ENCODE peak calls at places on chromosomes 11 and 22, in nine cellular contexts. One of them, this sample, is unnamed.

GRCh38 chr22:39519681-39520053 is 695 bp upstream of the ATF4 start:
- DNase-seq in stimulated activated CD8-positive, alpha-beta memory T cell treated with anti-CD3 and anti-CD28 coated beads, Interleukin-15, amount 100 ng/mL, for 24 hours: no peak
- DNase-seq in T-helper 2 cell: no peak
- DNase-seq in iPS-NIHi11: peak; percentile 67
- DNase-seq in pancreas: no peak
- DNase-seq in activated CD4-positive, CD25-positive, alpha-beta regulatory T cell treated with anti-CD3 and anti-CD28 coated beads, Interleukin-2, amount 50 U/mL, for 72 hours: no peak
- DNase-seq in fibroblast of mammary gland: no peak
- DNase-seq in SK-N-SH: peak; percentile 60
- DNase-seq in H54: no peak
- DNase-seq in this sample: no peak

GRCh38 chr22:27255580-27255979 is 546.0 kb downstream of the MN1 start:
- DNase-seq in pancreas: no peak
- DNase-seq in activated CD4-positive, CD25-positive, alpha-beta regulatory T cell treated with anti-CD3 and anti-CD28 coated beads, Interleukin-2, amount 50 U/mL, for 72 hours: no peak
- DNase-seq in iPS-NIHi11: no peak
- DNase-seq in H54: no peak
- DNase-seq in fibroblast of mammary gland: no peak
- DNase-seq in stimulated activated CD8-positive, alpha-beta memory T cell treated with anti-CD3 and anti-CD28 coated beads, Interleukin-15, amount 100 ng/mL, for 24 hours: no peak
- DNase-seq in SK-N-SH: no peak
- DNase-seq in T-helper 2 cell: no peak
- DNase-seq in this sample: no peak

GRCh38 chr22:37187891-37188761 is at the start of gene C1QTNF6:
- DNase-seq in stimulated activated CD8-positive, alpha-beta memory T cell treated with anti-CD3 and anti-CD28 coated beads, Interleukin-15, amount 100 ng/mL, for 24 hours: no peak
- DNase-seq in SK-N-SH: peak; percentile 77
- DNase-seq in H54: no peak
- DNase-seq in activated CD4-positive, CD25-positive, alpha-beta regulatory T cell treated with anti-CD3 and anti-CD28 coated beads, Interleukin-2, amount 50 U/mL, for 72 hours: no peak
- DNase-seq in pancreas: peak; percentile 51
- DNase-seq in T-helper 2 cell: no peak
- DNase-seq in fibroblast of mammary gland: peak; percentile 35
- DNase-seq in iPS-NIHi11: no peak
- DNase-seq in this sample: no peak

GRCh38 chr11:10550503-10550902 is 9.5 kb upstream of the RNF141 start:
- DNase-seq in T-helper 2 cell: no peak
- DNase-seq in H54: no peak
- DNase-seq in iPS-NIHi11: no peak
- DNase-seq in stimulated activated CD8-positive, alpha-beta memory T cell treated with anti-CD3 and anti-CD28 coated beads, Interleukin-15, amount 100 ng/mL, for 24 hours: no peak
- DNase-seq in SK-N-SH: no peak
- DNase-seq in fibroblast of mammary gland: peak; percentile 68
- DNase-seq in pancreas: no peak
- DNase-seq in activated CD4-positive, CD25-positive, alpha-beta regulatory T cell treated with anti-CD3 and anti-CD28 coated beads, Interleukin-2, amount 50 U/mL, for 72 hours: no peak
- DNase-seq in this sample: no peak

GRCh38 chr11:120579601-120580000 is 68.1 kb downstream of the GRIK4 start:
- DNase-seq in fibroblast of mammary gland: no peak
- DNase-seq in pancreas: no peak
- DNase-seq in activated CD4-positive, CD25-positive, alpha-beta regulatory T cell treated with anti-CD3 and anti-CD28 coated beads, Interleukin-2, amount 50 U/mL, for 72 hours: no peak
- DNase-seq in SK-N-SH: no peak
- DNase-seq in H54: no peak
- DNase-seq in stimulated activated CD8-positive, alpha-beta memory T cell treated with anti-CD3 and anti-CD28 coated beads, Interleukin-15, amount 100 ng/mL, for 24 hours: no peak
- DNase-seq in T-helper 2 cell: no peak
- DNase-seq in iPS-NIHi11: no peak
- DNase-seq in this sample: no peak

GRCh38 chr11:116513894-116514293 is 258.9 kb downstream of the BUD13 start:
- DNase-seq in pancreas: no peak
- DNase-seq in T-helper 2 cell: no peak
- DNase-seq in SK-N-SH: no peak
- DNase-seq in stimulated activated CD8-positive, alpha-beta memory T cell treated with anti-CD3 and anti-CD28 coated beads, Interleukin-15, amount 100 ng/mL, for 24 hours: no peak
- DNase-seq in fibroblast of mammary gland: peak; percentile 46
- DNase-seq in H54: no peak
- DNase-seq in activated CD4-positive, CD25-positive, alpha-beta regulatory T cell treated with anti-CD3 and anti-CD28 coated beads, Interleukin-2, amount 50 U/mL, for 72 hours: no peak
- DNase-seq in iPS-NIHi11: peak; percentile 64
- DNase-seq in this sample: no peak

GRCh38 chr11:86145439-86146156 is 76.7 kb upstream of the PICALM start:
- DNase-seq in H54: no peak
- DNase-seq in stimulated activated CD8-positive, alpha-beta memory T cell treated with anti-CD3 and anti-CD28 coated beads, Interleukin-15, amount 100 ng/mL, for 24 hours: no peak
- DNase-seq in pancreas: no peak
- DNase-seq in T-helper 2 cell: no peak
- DNase-seq in fibroblast of mammary gland: no peak
- DNase-seq in activated CD4-positive, CD25-positive, alpha-beta regulatory T cell treated with anti-CD3 and anti-CD28 coated beads, Interleukin-2, amount 50 U/mL, for 72 hours: no peak
- DNase-seq in SK-N-SH: no peak
- DNase-seq in iPS-NIHi11: no peak
- DNase-seq in this sample: no peak

GRCh38 chr11:31780078-31780971 is 30.8 kb downstream of the PAX6 start:
- DNase-seq in fibroblast of mammary gland: no peak
- DNase-seq in H54: no peak
- DNase-seq in iPS-NIHi11: no peak
- DNase-seq in T-helper 2 cell: no peak
- DNase-seq in stimulated activated CD8-positive, alpha-beta memory T cell treated with anti-CD3 and anti-CD28 coated beads, Interleukin-15, amount 100 ng/mL, for 24 hours: no peak
- DNase-seq in activated CD4-positive, CD25-positive, alpha-beta regulatory T cell treated with anti-CD3 and anti-CD28 coated beads, Interleukin-2, amount 50 U/mL, for 72 hours: no peak
- DNase-seq in SK-N-SH: no peak
- DNase-seq in pancreas: no peak
- DNase-seq in this sample: no peak

GRCh38 chr11:10770626-10771254 is 19.7 kb downstream of the CTR9 start:
- DNase-seq in H54: no peak
- DNase-seq in T-helper 2 cell: no peak
- DNase-seq in activated CD4-positive, CD25-positive, alpha-beta regulatory T cell treated with anti-CD3 and anti-CD28 coated beads, Interleukin-2, amount 50 U/mL, for 72 hours: no peak
- DNase-seq in SK-N-SH: peak; percentile 49
- DNase-seq in iPS-NIHi11: peak; percentile 72
- DNase-seq in fibroblast of mammary gland: peak; percentile 69
- DNase-seq in pancreas: no peak
- DNase-seq in stimulated activated CD8-positive, alpha-beta memory T cell treated with anti-CD3 and anti-CD28 coated beads, Interleukin-15, amount 100 ng/mL, for 24 hours: no peak
- DNase-seq in this sample: no peak

GRCh38 chr11:20353829-20354434 is 9.6 kb upstream of the HTATIP2 start:
- DNase-seq in stimulated activated CD8-positive, alpha-beta memory T cell treated with anti-CD3 and anti-CD28 coated beads, Interleukin-15, amount 100 ng/mL, for 24 hours: no peak
- DNase-seq in pancreas: no peak
- DNase-seq in H54: no peak
- DNase-seq in SK-N-SH: peak; percentile 67
- DNase-seq in activated CD4-positive, CD25-positive, alpha-beta regulatory T cell treated with anti-CD3 and anti-CD28 coated beads, Interleukin-2, amount 50 U/mL, for 72 hours: no peak
- DNase-seq in iPS-NIHi11: peak; percentile 57
- DNase-seq in T-helper 2 cell: no peak
- DNase-seq in fibroblast of mammary gland: peak; percentile 57
- DNase-seq in this sample: no peak

GRCh38 chr22:21051836-21052400 is 6.2 kb downstream of the LRRC74B start:
- DNase-seq in T-helper 2 cell: no peak
- DNase-seq in fibroblast of mammary gland: no peak
- DNase-seq in H54: no peak
- DNase-seq in pancreas: no peak
- DNase-seq in activated CD4-positive, CD25-positive, alpha-beta regulatory T cell treated with anti-CD3 and anti-CD28 coated beads, Interleukin-2, amount 50 U/mL, for 72 hours: no peak
- DNase-seq in stimulated activated CD8-positive, alpha-beta memory T cell treated with anti-CD3 and anti-CD28 coated beads, Interleukin-15, amount 100 ng/mL, for 24 hours: no peak
- DNase-seq in SK-N-SH: no peak
- DNase-seq in iPS-NIHi11: no peak
- DNase-seq in this sample: no peak

GRCh38 chr11:2751523-2752203 is 51.9 kb upstream of the KCNQ1OT1 start:
- DNase-seq in T-helper 2 cell: no peak
- DNase-seq in iPS-NIHi11: no peak
- DNase-seq in stimulated activated CD8-positive, alpha-beta memory T cell treated with anti-CD3 and anti-CD28 coated beads, Interleukin-15, amount 100 ng/mL, for 24 hours: no peak
- DNase-seq in activated CD4-positive, CD25-positive, alpha-beta regulatory T cell treated with anti-CD3 and anti-CD28 coated beads, Interleukin-2, amount 50 U/mL, for 72 hours: no peak
- DNase-seq in SK-N-SH: no peak
- DNase-seq in fibroblast of mammary gland: no peak
- DNase-seq in pancreas: peak; percentile 43
- DNase-seq in H54: no peak
- DNase-seq in this sample: no peak

GRCh38 chr22:20298110-20298802 is 21.6 kb downstream of the DGCR6L start:
- DNase-seq in iPS-NIHi11: no peak
- DNase-seq in activated CD4-positive, CD25-positive, alpha-beta regulatory T cell treated with anti-CD3 and anti-CD28 coated beads, Interleukin-2, amount 50 U/mL, for 72 hours: no peak
- DNase-seq in SK-N-SH: no peak
- DNase-seq in pancreas: peak; percentile 75
- DNase-seq in H54: no peak
- DNase-seq in stimulated activated CD8-positive, alpha-beta memory T cell treated with anti-CD3 and anti-CD28 coated beads, Interleukin-15, amount 100 ng/mL, for 24 hours: no peak
- DNase-seq in fibroblast of mammary gland: no peak
- DNase-seq in T-helper 2 cell: no peak
- DNase-seq in this sample: no peak

GRCh38 chr22:42178910-42179495 is 48.4 kb upstream of the CYP2D6 start:
- DNase-seq in H54: no peak
- DNase-seq in activated CD4-positive, CD25-positive, alpha-beta regulatory T cell treated with anti-CD3 and anti-CD28 coated beads, Interleukin-2, amount 50 U/mL, for 72 hours: no peak
- DNase-seq in pancreas: no peak
- DNase-seq in stimulated activated CD8-positive, alpha-beta memory T cell treated with anti-CD3 and anti-CD28 coated beads, Interleukin-15, amount 100 ng/mL, for 24 hours: no peak
- DNase-seq in SK-N-SH: no peak
- DNase-seq in T-helper 2 cell: no peak
- DNase-seq in iPS-NIHi11: no peak
- DNase-seq in fibroblast of mammary gland: no peak
- DNase-seq in this sample: no peak

This sample was measured in AG04449.